ENCODE peak calls at places on chromosomes 2 and 18, in seven cellular contexts. R is kidney glomerular epithelial cell; Y is fibroblast of the aortic adventitia; A is stimulated activated CD4-positive, alpha-beta T cell treated with anti-CD3 and anti-CD28 coated beads, Interleukin-15, amount 100 ng/mL, for 1 hour; G is EL; V is neural progenitor cell; B is activated effector memory CD4-positive, alpha-beta T cell treated with Interleukin-2 at 50 U/mL for 16 hours. X is an unnamed sample.

GRCh38 chr2:144660518-144661316 is 140.8 kb upstream of the ZEB2 start:
- DNase-seq in R (no peak), B (no peak), G (peak), A (no peak), Y (no peak), V (peak), X (no peak)

GRCh38 chr18:76955529-76956170 is 133.3 kb downstream of the ZNF236 start:
- DNase-seq in V (no peak), R (no peak), A (no peak), G (no peak), Y (no peak), B (no peak), X (no peak)

GRCh38 chr2:73268368-73268830 is 15.9 kb downstream of the FBXO41 start:
- DNase-seq in A (no peak), B (no peak), G (no peak), R (no peak), Y (no peak), V (no peak), X (no peak)

GRCh38 chr2:203811491-203812221 is 55.9 kb upstream of the CTLA4 start:
- DNase-seq in A (peak), V (no peak), B (peak), G (peak), R (peak), Y (peak), X (no peak)

GRCh38 chr2:234949762-234950434 is 1.9 kb upstream of the SH3BP4 start:
- DNase-seq in B (no peak), V (no peak), Y (peak), R (peak), A (no peak), G (peak), X (no peak)

GRCh38 chr2:20450201-20451108 is 3.6 kb downstream of the RHOB start:
- DNase-seq in A (no peak), B (no peak), Y (peak), R (peak), V (peak), G (peak), X (no peak)

GRCh38 chr2:54478899-54479298 is 22.8 kb downstream of the SPTBN1 start:
- DNase-seq in G (no peak), Y (no peak), R (no peak), V (no peak), B (no peak), A (no peak), X (no peak)

GRCh38 chr2:199466704-199467461 is 9.1 kb upstream of the SATB2 start:
- DNase-seq in A (no peak), V (peak), R (no peak), Y (no peak), B (no peak), G (no peak), X (no peak)

GRCh38 chr2:239869272-239870155 is 155.6 kb downstream of the NDUFA10 start:
- DNase-seq in B (no peak), V (no peak), A (no peak), G (no peak), Y (no peak), R (no peak), X (no peak)

GRCh38 chr2:207767461-207768167 is 2.1 kb downstream of the FZD5 start:
- DNase-seq in B (no peak), A (no peak), G (peak), V (peak), Y (no peak), R (peak), X (no peak)

GRCh38 chr2:217183471-217183870 is 323.6 kb upstream of the TNP1 start:
- DNase-seq in B (no peak), R (no peak), G (no peak), V (no peak), Y (no peak), A (no peak), X (no peak)

GRCh38 chr2:237152361-237152760 is 66.7 kb downstream of the COPS8 start:
- DNase-seq in Y (no peak), R (no peak), G (no peak), V (no peak), B (no peak), A (no peak), X (no peak)

GRCh38 chr2:24761866-24762265 is 31.3 kb downstream of the PTRHD1 start:
- DNase-seq in Y (no peak), B (no peak), V (peak), A (no peak), R (no peak), G (no peak), X (no peak)

GRCh38 chr2:70923378-70924015 is 12.2 kb upstream of the ATP6V1B1 start:
- DNase-seq in R (no peak), B (no peak), G (no peak), V (peak), Y (no peak), A (no peak), X (no peak)

GRCh38 chr2:178009813-178010212 is 62.8 kb downstream of the PDE11A start:
- DNase-seq in Y (no peak), G (no peak), B (no peak), A (no peak), R (no peak), V (no peak), X (no peak)

GRCh38 chr2:136527560-136527959 is 237.8 kb upstream of the THSD7B start:
- DNase-seq in A (no peak), R (no peak), B (no peak), G (peak), Y (peak), V (peak), X (no peak)

GRCh38 chr2:39094717-39095363 is 26.0 kb downstream of the SOS1 start:
- DNase-seq in B (no peak), Y (peak), G (no peak), R (no peak), V (no peak), A (no peak), X (no peak)

GRCh38 chr2:31263636-31264190 is 29.8 kb downstream of the EHD3 start:
- DNase-seq in A (no peak), Y (no peak), V (no peak), R (no peak), G (no peak), B (no peak), X (no peak)

GRCh38 chr2:113268621-113269360 is 9.9 kb downstream of the PAX8 start:
- DNase-seq in V (no peak), R (no peak), Y (no peak), G (no peak), A (no peak), B (no peak), X (no peak)

GRCh38 chr2:66456183-66457041 is 21.5 kb downstream of the MEIS1 start:
- DNase-seq in B (no peak), R (no peak), A (no peak), V (no peak), G (peak), Y (peak), X (no peak)

GRCh38 chr18:51038110-51038509 is 8.1 kb downstream of the SMAD4 start:
- DNase-seq in Y (no peak), G (no peak), R (no peak), B (no peak), A (no peak), V (no peak), X (no peak)

GRCh38 chr18:21997207-21998143 is 171.9 kb upstream of the GATA6 start:
- DNase-seq in R (peak), A (no peak), Y (peak), B (no peak), V (peak), G (peak), X (no peak)

GRCh38 chr2:6645004-6645403 is 220.7 kb downstream of the CMPK2 start:
- DNase-seq in R (no peak), A (no peak), B (no peak), V (no peak), G (no peak), Y (no peak), X (no peak)

GRCh38 chr2:9803023-9803805 is 40.1 kb upstream of the TAF1B start:
- DNase-seq in B (no peak), A (no peak), V (peak), R (no peak), G (peak), Y (no peak), X (no peak)

GRCh38 chr2:28004086-28004485 is 113.6 kb downstream of the BABAM2 start:
- DNase-seq in B (no peak), V (no peak), A (no peak), R (peak), Y (peak), G (peak), X (no peak)

GRCh38 chr18:59484796-59485328 is 125.8 kb upstream of the LMAN1 start:
- DNase-seq in G (peak), B (no peak), A (no peak), V (no peak), Y (peak), R (no peak), X (no peak)

GRCh38 chr18:60064271-60064670 is 164.5 kb downstream of the PMAIP1 start:
- DNase-seq in B (no peak), G (peak), A (no peak), V (no peak), Y (no peak), R (peak), X (no peak)

GRCh38 chr2:226057914-226058313 is 658.4 kb downstream of the NYAP2 start:
- DNase-seq in A (no peak), B (no peak), G (no peak), Y (no peak), V (no peak), R (no peak), X (no peak)

GRCh38 chr18:54382076-54382475 is 24.4 kb downstream of the C18orf54 start:
- DNase-seq in V (no peak), G (no peak), R (no peak), Y (no peak), A (no peak), B (no peak), X (no peak)

GRCh38 chr2:71857632-71858031 is 290.0 kb downstream of the CYP26B1 start:
- DNase-seq in R (no peak), A (no peak), G (no peak), V (no peak), B (no peak), Y (no peak), X (no peak)

GRCh38 chr2:32663864-32664263 is 36.0 kb downstream of the TTC27 start:
- DNase-seq in B (no peak), G (no peak), A (no peak), R (no peak), V (no peak), Y (no peak), X (no peak)

GRCh38 chr2:100124746-100125145 is 17.6 kb downstream of the AFF3 start:
- DNase-seq in A (no peak), R (no peak), G (peak), V (no peak), Y (no peak), B (no peak), X (no peak)

GRCh38 chr2:194526121-194526520 is 1130.9 kb upstream of the SLC39A10 start:
- DNase-seq in V (no peak), B (no peak), G (no peak), A (no peak), R (no peak), Y (no peak), X (no peak)

GRCh38 chr2:136029149-136029548 is 43.7 kb upstream of the DARS1 start:
- DNase-seq in G (no peak), B (no peak), V (no peak), R (no peak), A (no peak), Y (no peak), X (no peak)

GRCh38 chr2:230956827-230957755 is 32.0 kb upstream of the GPR55 start:
- DNase-seq in R (no peak), A (no peak), G (peak), V (peak), B (peak), Y (peak), X (no peak)

GRCh38 chr2:25981596-25982272 is 563 bp downstream of the KIF3C start:
- DNase-seq in V (peak), Y (no peak), G (no peak), A (no peak), B (no peak), R (no peak), X (no peak)

GRCh38 chr2:129735576-129735975 is 243.9 kb upstream of the RAB6C start:
- DNase-seq in A (no peak), Y (no peak), B (no peak), R (no peak), V (no peak), G (no peak), X (no peak)

GRCh38 chr2:231384970-231385369 is 10.5 kb upstream of the B3GNT7 start:
- DNase-seq in A (no peak), Y (no peak), B (no peak), G (peak), R (no peak), V (no peak), X (no peak)

GRCh38 chr18:58960946-58961722 is 96.5 kb downstream of the ZNF532 start:
- DNase-seq in Y (peak), B (no peak), V (no peak), A (no peak), G (no peak), R (no peak), X (no peak)

X was measured in stimulated activated CD8-positive, alpha-beta memory T cell treated with anti-CD3 and anti-CD28 coated beads, Interleukin-15, amount 100 ng/mL, for 24 hours.